ENCODE peak calls at places on chromosomes 4 and X, in eight cellular contexts. R is GM12865; I is ELR; W is NCI-H1436; J is WERI-Rb-1; S is stromal cell of bone marrow; M is GM23338; F is effector CD4-positive, alpha-beta T cell. Q is an unnamed sample.
A peak's percentile ranks its signal among the peaks of the same experiment; 100 is the strongest.

GRCh38 chr4:42965326-42965725 is 72.8 kb downstream of the GRXCR1 start:
- DNase-seq in R (peak; percentile 1), I (peak; percentile 0), W (no peak), J (peak; percentile 22), S (no peak), M (peak; percentile 7), F (no peak), Q (no peak)

GRCh38 chrX:132146456-132146855 is 18.6 kb upstream of the FRMD7 start:
- DNase-seq in R (no peak), I (no peak), W (no peak), J (no peak), S (no peak), M (peak; percentile 37), F (no peak), Q (no peak)

GRCh38 chr4:187541666-187542065 is 453.9 kb upstream of the ZFP42 start:
- DNase-seq in R (no peak), I (peak; percentile 30), W (no peak), J (no peak), S (peak; percentile 16), M (no peak), F (no peak), Q (no peak)

GRCh38 chrX:134631404-134632346 is 26.6 kb downstream of the PLAC1 start:
- DNase-seq in R (peak; percentile 31), I (no peak), W (no peak), J (peak; percentile 47), S (no peak), M (no peak), F (no peak), Q (no peak)

GRCh38 chrX:35726176-35726575 is 72.0 kb upstream of the MAGEB16 start:
- DNase-seq in R (peak; percentile 1), I (peak; percentile 6), W (no peak), J (no peak), S (peak; percentile 5), M (peak; percentile 2), F (no peak), Q (peak; percentile 15)

GRCh38 chr4:134470544-134470943 is 269.0 kb upstream of the PABPC4L start:
- DNase-seq in R (peak; percentile 1), I (peak; percentile 27), W (no peak), J (peak; percentile 70), S (peak; percentile 0), M (peak; percentile 59), F (no peak), Q (peak; percentile 1)

GRCh38 chr4:55866290-55866907 is 13.0 kb downstream of the EXOC1 start:
- DNase-seq in R (peak; percentile 38), I (peak; percentile 94), W (no peak), J (no peak), S (peak; percentile 93), M (no peak), F (no peak), Q (peak; percentile 25)

GRCh38 chrX:134895785-134896184 is 95.0 kb upstream of the SMIM10 start:
- DNase-seq in R (no peak), I (no peak), W (no peak), J (no peak), S (no peak), M (no peak), F (no peak), Q (no peak)

GRCh38 chr4:18957721-18958120 is 936.2 kb upstream of the LCORL start:
- DNase-seq in R (no peak), I (no peak), W (no peak), J (no peak), S (no peak), M (no peak), F (no peak), Q (no peak)

GRCh38 chrX:147736045-147736444 is 175.7 kb upstream of the FMR1 start:
- DNase-seq in R (no peak), I (no peak), W (no peak), J (no peak), S (no peak), M (peak; percentile 38), F (no peak), Q (no peak)

GRCh38 chrX:54223581-54223980 is 40.5 kb upstream of the FAM120C start:
- DNase-seq in R (no peak), I (no peak), W (no peak), J (peak; percentile 34), S (no peak), M (no peak), F (no peak), Q (no peak)

GRCh38 chr4:41748074-41748787 is at the start of gene PHOX2B:
- DNase-seq in R (no peak), I (no peak), W (no peak), J (no peak), S (no peak), M (peak; percentile 27), F (no peak), Q (no peak)

GRCh38 chrX:153499876-153500275 is 5.1 kb downstream of the BGN start:
- DNase-seq in R (no peak), I (no peak), W (no peak), J (no peak), S (no peak), M (no peak), F (no peak), Q (no peak)

GRCh38 chrX:37405954-37406353 is 56.8 kb downstream of the PRRG1 start:
- DNase-seq in R (no peak), I (peak; percentile 1), W (no peak), J (no peak), S (no peak), M (no peak), F (no peak), Q (no peak)

GRCh38 chr4:154593868-154594267 is 3.3 kb upstream of the FGA start:
- DNase-seq in R (no peak), I (no peak), W (no peak), J (no peak), S (no peak), M (no peak), F (no peak), Q (no peak)

GRCh38 chr4:74522251-74522991 is 77.5 kb downstream of the AREG start:
- DNase-seq in R (no peak), I (peak; percentile 47), W (no peak), J (no peak), S (no peak), M (no peak), F (no peak), Q (no peak)

GRCh38 chrX:12811658-12812057 is 20.4 kb downstream of the PRPS2 start:
- DNase-seq in R (no peak), I (no peak), W (no peak), J (no peak), S (no peak), M (no peak), F (no peak), Q (no peak)

GRCh38 chr4:141759796-141760425 is 123.5 kb downstream of the IL15 start:
- DNase-seq in R (peak; percentile 12), I (peak; percentile 55), W (no peak), J (no peak), S (no peak), M (no peak), F (no peak), Q (no peak)

GRCh38 chr4:158291334-158292055 is 81.2 kb downstream of the TMEM144 start:
- DNase-seq in R (no peak), I (no peak), W (no peak), J (peak; percentile 7), S (no peak), M (no peak), F (no peak), Q (no peak)

GRCh38 chr4:27811928-27812327 is 951.3 kb downstream of the STIM2 start:
- DNase-seq in R (peak; percentile 36), I (no peak), W (no peak), J (no peak), S (no peak), M (no peak), F (no peak), Q (no peak)

GRCh38 chr4:5953003-5953951 is 60.4 kb upstream of the CRMP1 start:
- DNase-seq in R (no peak), I (no peak), W (no peak), J (no peak), S (no peak), M (no peak), F (no peak), Q (no peak)

GRCh38 chr4:86976801-86977485 is 42.1 kb downstream of the AFF1 start:
- DNase-seq in R (no peak), I (no peak), W (no peak), J (no peak), S (no peak), M (no peak), F (no peak), Q (peak; percentile 76)

GRCh38 chr4:180084561-180084960 is 2158.6 kb upstream of the TENM3 start:
- DNase-seq in R (no peak), I (peak; percentile 78), W (no peak), J (no peak), S (no peak), M (no peak), F (no peak), Q (no peak)

GRCh38 chr4:11710484-11710883 is 281.8 kb upstream of the HS3ST1 start:
- DNase-seq in R (no peak), I (no peak), W (no peak), J (peak; percentile 16), S (peak; percentile 51), M (no peak), F (no peak), Q (no peak)

GRCh38 chr4:172134536-172134935 is 321.3 kb downstream of the GALNTL6 start:
- DNase-seq in R (no peak), I (peak; percentile 65), W (no peak), J (no peak), S (no peak), M (no peak), F (no peak), Q (peak; percentile 76)

GRCh38 chr4:34615315-34615714 is 1629.0 kb downstream of the ARAP2 start:
- DNase-seq in R (no peak), I (no peak), W (no peak), J (no peak), S (no peak), M (no peak), F (no peak), Q (no peak)

GRCh38 chr4:33494150-33494549 is 2750.2 kb downstream of the ARAP2 start:
- DNase-seq in R (no peak), I (peak; percentile 3), W (no peak), J (no peak), S (no peak), M (no peak), F (no peak), Q (no peak)

GRCh38 chr4:95093936-95094929 is 336.5 kb downstream of the BMPR1B start:
- DNase-seq in R (no peak), I (no peak), W (no peak), J (no peak), S (no peak), M (no peak), F (no peak), Q (no peak)

GRCh38 chr4:111934294-111934693 is 211.0 kb upstream of the FAM241A start:
- DNase-seq in R (no peak), I (peak; percentile 40), W (no peak), J (no peak), S (no peak), M (peak; percentile 11), F (no peak), Q (no peak)

GRCh38 chr4:151948351-151949016 is 187.7 kb upstream of the GATB start:
- DNase-seq in R (no peak), I (peak; percentile 78), W (no peak), J (no peak), S (peak; percentile 73), M (no peak), F (no peak), Q (no peak)

GRCh38 chr4:103079621-103080020 is 3.1 kb upstream of the SLC9B2 start:
- DNase-seq in R (no peak), I (no peak), W (no peak), J (no peak), S (no peak), M (no peak), F (no peak), Q (no peak)

GRCh38 chr4:10205223-10205622 is 88.6 kb upstream of the WDR1 start:
- DNase-seq in R (no peak), I (peak; percentile 62), W (no peak), J (no peak), S (no peak), M (no peak), F (no peak), Q (peak; percentile 90)

GRCh38 chrX:130260316-130260715 is 8.4 kb downstream of the ZNF280C start:
- DNase-seq in R (no peak), I (no peak), W (no peak), J (no peak), S (no peak), M (no peak), F (no peak), Q (no peak)

GRCh38 chr4:180542445-180543100 is 1700.6 kb upstream of the TENM3 start:
- DNase-seq in R (no peak), I (peak; percentile 74), W (no peak), J (no peak), S (no peak), M (no peak), F (no peak), Q (no peak)

Q was measured in trophoblast cell.